ENCODE peak calls at places on chromosomes 7 and 10, in eight cellular contexts. M is fibroblast of mammary gland, I is GM12865, G is coronary artery, D is body of pancreas, U is GM06990, S is thoracic aorta, Y is AG04450. W is an unnamed sample.

GRCh38 chr7:29479606-29480200 is 83.9 kb upstream of the PRR15 start:
- DNase-seq in D (peak; percentile 10), Y (no peak), U (no peak), S (no peak), M (peak; percentile 16), G (no peak), I (no peak), W (no peak)

GRCh38 chr10:120600871-120601644 is 144.0 kb downstream of the PLPP4 start:
- DNase-seq in I (peak; percentile 15), D (no peak), U (no peak), M (no peak), S (no peak), Y (no peak), G (no peak), W (peak; percentile 4)

GRCh38 chr7:2517004-2517403 is 2.6 kb upstream of the LFNG start:
- DNase-seq in I (no peak), M (peak; percentile 88), Y (peak; percentile 79), U (no peak), D (no peak), G (no peak), S (no peak), W (peak; percentile 69)

GRCh38 chr10:26857991-26858706 is 2.6 kb downstream of the ABI1 start:
- DNase-seq in M (peak; percentile 39), G (no peak), S (no peak), D (no peak), U (peak; percentile 46), Y (no peak), I (peak; percentile 74), W (peak; percentile 53)

GRCh38 chr10:25697412-25697811 is 236.6 kb upstream of the MYO3A start:
- DNase-seq in M (no peak), U (no peak), Y (no peak), G (no peak), I (no peak), D (no peak), S (no peak), W (no peak)

GRCh38 chr10:36578306-36578705 is 547.1 kb upstream of the ANKRD30A start:
- DNase-seq in I (no peak), U (no peak), M (peak; percentile 85), S (no peak), G (no peak), D (no peak), Y (peak; percentile 11), W (peak; percentile 82)

GRCh38 chr10:72332423-72333110 is 22.2 kb downstream of the DNAJB12 start:
- DNase-seq in D (no peak), S (no peak), U (no peak), Y (no peak), G (no peak), M (no peak), I (no peak), W (no peak)

GRCh38 chr10:129631011-129631410 is 164.0 kb downstream of the MGMT start:
- DNase-seq in Y (no peak), S (no peak), U (no peak), M (no peak), D (no peak), I (no peak), G (no peak), W (no peak)

GRCh38 chr10:72893136-72893798 is at the start of gene OIT3:
- DNase-seq in U (no peak), G (no peak), S (no peak), D (no peak), I (no peak), M (no peak), Y (no peak), W (no peak)

GRCh38 chr7:107446531-107446930 is 23.3 kb upstream of the GPR22 start:
- DNase-seq in D (no peak), G (no peak), S (no peak), I (no peak), U (no peak), Y (no peak), M (peak; percentile 87), W (peak; percentile 57)

GRCh38 chr7:6624246-6624611 is 8.8 kb downstream of the ZNF853 start:
- DNase-seq in D (no peak), G (no peak), U (no peak), I (no peak), S (no peak), M (no peak), Y (no peak), W (no peak)

GRCh38 chr7:108202743-108203142 is 72.6 kb upstream of the LAMB4 start:
- DNase-seq in M (no peak), Y (no peak), G (no peak), D (no peak), I (no peak), U (no peak), S (no peak), W (no peak)

GRCh38 chr10:44386546-44387052 is 1.7 kb upstream of the CXCL12 start:
- DNase-seq in S (no peak), D (peak; percentile 68), U (peak; percentile 61), Y (no peak), G (peak; percentile 73), I (peak; percentile 48), M (peak; percentile 52), W (peak; percentile 34)

GRCh38 chr7:6256709-6257535 is 15.5 kb downstream of the CYTH3 start:
- DNase-seq in D (peak; percentile 38), S (no peak), Y (no peak), I (peak; percentile 89), U (peak; percentile 56), G (peak; percentile 90), M (peak; percentile 96), W (peak; percentile 68)

GRCh38 chr10:29304259-29305030 is 15.6 kb downstream of the LYZL1 start:
- DNase-seq in U (no peak), S (no peak), I (peak; percentile 69), Y (peak; percentile 45), D (peak; percentile 71), G (no peak), M (peak; percentile 73), W (peak; percentile 65)

GRCh38 chr10:63114031-63114814 is 18.9 kb upstream of the NRBF2 start:
- DNase-seq in U (no peak), M (peak; percentile 97), S (peak; percentile 39), I (no peak), G (peak; percentile 87), Y (peak; percentile 76), D (peak; percentile 59), W (peak; percentile 94)

GRCh38 chr7:155764432-155764798 is 47.8 kb downstream of the SHH start:
- DNase-seq in G (no peak), I (no peak), S (no peak), M (no peak), Y (no peak), U (no peak), D (no peak), W (no peak)

GRCh38 chr10:17381502-17382142 is 72.8 kb downstream of the ST8SIA6 start:
- DNase-seq in S (no peak), G (no peak), Y (no peak), U (no peak), M (no peak), I (no peak), D (no peak), W (peak; percentile 13)

GRCh38 chr10:98013776-98014175 is 16.6 kb downstream of the CRTAC1 start:
- DNase-seq in Y (no peak), M (no peak), U (no peak), I (no peak), D (no peak), S (no peak), G (no peak), W (no peak)

GRCh38 chr10:44571701-44572100 is 186.8 kb upstream of the CXCL12 start:
- DNase-seq in S (no peak), U (no peak), I (no peak), D (no peak), Y (no peak), G (no peak), M (peak; percentile 67), W (no peak)

GRCh38 chr10:131777921-131778320 is 122.9 kb upstream of the PPP2R2D start:
- DNase-seq in S (no peak), U (no peak), I (no peak), Y (no peak), M (no peak), D (no peak), G (peak; percentile 22), W (no peak)

GRCh38 chr7:141686074-141686473 is 15.9 kb downstream of the DENND11 start:
- DNase-seq in M (no peak), U (no peak), I (no peak), G (no peak), S (no peak), D (no peak), Y (no peak), W (no peak)
- TF ChIP-seq CTCF in M (no peak), U (no peak), I (no peak), G (no peak), S (no peak), D (no peak), Y (no peak), W (no peak)

GRCh38 chr10:123958221-123958620 is 66.6 kb upstream of the CPXM2 start:
- DNase-seq in Y (no peak), I (no peak), M (no peak), G (no peak), U (no peak), D (no peak), S (no peak), W (no peak)
- H3K4me3 ChIP-seq in Y (no peak overlapping the region), I (no peak overlapping the region), M (no peak overlapping the region), G (no peak overlapping the region), U (no peak overlapping the region), D (no peak overlapping the region), S (no peak overlapping the region), W (no peak overlapping the region)

GRCh38 chr7:24024276-24024675 is 259.7 kb upstream of the NPY start:
- DNase-seq in S (no peak), U (no peak), M (no peak), D (no peak), G (no peak), Y (no peak), I (no peak), W (no peak)

GRCh38 chr7:24025094-24025493 is 258.9 kb upstream of the NPY start:
- DNase-seq in D (no peak), I (peak; percentile 45), G (no peak), Y (peak; percentile 29), M (no peak), U (no peak), S (no peak), W (peak; percentile 2)

GRCh38 chr7:24029068-24029467 is 254.9 kb upstream of the NPY start:
- DNase-seq in I (no peak), M (no peak), D (no peak), S (no peak), U (no peak), Y (no peak), G (no peak), W (peak; percentile 4)

GRCh38 chr7:24024689-24025088 is 259.3 kb upstream of the NPY start:
- DNase-seq in U (peak; percentile 3), S (no peak), Y (no peak), I (peak; percentile 66), D (no peak), G (no peak), M (no peak), W (no peak)

GRCh38 chr7:24025765-24026164 is 258.2 kb upstream of the NPY start:
- DNase-seq in D (no peak), M (no peak), S (no peak), G (no peak), Y (no peak), U (no peak), I (no peak), W (no peak)
- TF ChIP-seq CTCF in D (no peak), M (no peak), S (no peak), G (no peak), Y (no peak), U (no peak), I (no peak), W (no peak)

GRCh38 chr10:32882076-32882475 is 76.0 kb downstream of the ITGB1 start:
- DNase-seq in G (no peak), M (no peak), U (no peak), I (no peak), D (no peak), Y (no peak), S (no peak), W (no peak)

GRCh38 chr10:32878646-32879045 is 79.4 kb downstream of the ITGB1 start:
- DNase-seq in G (no peak), D (no peak), M (no peak), I (no peak), S (no peak), U (no peak), Y (no peak), W (no peak)

GRCh38 chr10:32877915-32878314 is 80.1 kb downstream of the ITGB1 start:
- DNase-seq in M (no peak), I (no peak), D (no peak), U (no peak), S (no peak), G (no peak), Y (no peak), W (no peak)
- H3K4me3 ChIP-seq in M (no peak overlapping the region), I (no peak overlapping the region), D (no peak overlapping the region), U (no peak overlapping the region), S (no peak overlapping the region), G (no peak overlapping the region), Y (no peak overlapping the region), W (no peak overlapping the region)